ENCODE peak calls at places on chromosomes 6 and 20, in nine cellular contexts. V, Q, Y, N, W, P, G, O and J are unnamed samples.

GRCh38 chr6:155001482-155001881 is 6.4 kb downstream of the TIAM2 start:
- DNase-seq in V (no peak), Q (no peak), Y (no peak), N (no peak), W (no peak), P (no peak), G (no peak), O (no peak), J (no peak)

GRCh38 chr6:71489736-71490135 is 201.1 kb downstream of the OGFRL1 start:
- DNase-seq in V (no peak), Q (peak; percentile 80), Y (no peak), N (peak; percentile 88), W (no peak), P (peak; percentile 72), G (no peak), O (no peak), J (no peak)

GRCh38 chr20:1469925-1470571 is 3.4 kb upstream of the NSFL1C start:
- DNase-seq in V (peak; percentile 51), Q (peak; percentile 98), Y (peak; percentile 34), N (peak; percentile 97), W (no peak), P (peak; percentile 96), G (no peak), O (peak; percentile 12), J (peak; percentile 39)

GRCh38 chr6:138115877-138116660 is 8.8 kb upstream of the PERP start:
- DNase-seq in V (peak; percentile 72), Q (peak; percentile 77), Y (peak; percentile 70), N (peak; percentile 66), W (peak; percentile 54), P (peak; percentile 64), G (peak; percentile 18), O (peak; percentile 50), J (peak; percentile 53)

GRCh38 chr6:101080597-101080996 is 199.5 kb upstream of the ASCC3 start:
- DNase-seq in V (no peak), Q (peak; percentile 90), Y (peak; percentile 17), N (no peak), W (no peak), P (no peak), G (no peak), O (no peak), J (no peak)

GRCh38 chr6:118017301-118017854 is 110.3 kb downstream of the SLC35F1 start:
- DNase-seq in V (no peak), Q (no peak), Y (peak; percentile 19), N (no peak), W (no peak), P (no peak), G (no peak), O (no peak), J (no peak)

GRCh38 chr6:106799008-106799952 is 169.9 kb downstream of the QRSL1 start:
- DNase-seq in V (no peak), Q (peak; percentile 87), Y (no peak), N (peak; percentile 88), W (no peak), P (no peak), G (no peak), O (no peak), J (peak; percentile 29)

GRCh38 chr6:155132617-155133016 is 131.2 kb upstream of the CLDN20 start:
- DNase-seq in V (no peak), Q (no peak), Y (no peak), N (no peak), W (no peak), P (no peak), G (no peak), O (no peak), J (no peak)

GRCh38 chr20:17628101-17628841 is 53.8 kb downstream of the RRBP1 start:
- DNase-seq in V (no peak), Q (no peak), Y (no peak), N (no peak), W (no peak), P (no peak), G (no peak), O (no peak), J (no peak)

GRCh38 chr20:38229376-38230252 is 30.9 kb downstream of the KIAA1755 start:
- DNase-seq in V (no peak), Q (peak; percentile 34), Y (no peak), N (peak; percentile 25), W (no peak), P (no peak), G (no peak), O (peak; percentile 52), J (no peak)

GRCh38 chr6:15715851-15716250 is 53.0 kb upstream of the DTNBP1 start:
- DNase-seq in V (no peak), Q (peak; percentile 31), Y (no peak), N (no peak), W (no peak), P (no peak), G (no peak), O (no peak), J (no peak)

GRCh38 chr6:169289671-169290408 is 36.2 kb upstream of the THBS2 start:
- DNase-seq in V (no peak), Q (peak; percentile 89), Y (no peak), N (no peak), W (no peak), P (no peak), G (no peak), O (no peak), J (no peak)

GRCh38 chr6:17258763-17259162 is 22.4 kb upstream of the RBM24 start:
- DNase-seq in V (no peak), Q (no peak), Y (no peak), N (no peak), W (no peak), P (no peak), G (no peak), O (no peak), J (no peak)

GRCh38 chr6:169165031-169165430 is 88.6 kb downstream of the THBS2 start:
- DNase-seq in V (no peak), Q (no peak), Y (no peak), N (no peak), W (no peak), P (no peak), G (no peak), O (no peak), J (no peak)

GRCh38 chr6:155344341-155345006 is 30.2 kb upstream of the TFB1M start:
- DNase-seq in V (no peak), Q (no peak), Y (no peak), N (no peak), W (no peak), P (no peak), G (no peak), O (no peak), J (no peak)

GRCh38 chr20:50320910-50321796 is 130.5 kb downstream of the CEBPB start:
- DNase-seq in V (no peak), Q (peak; percentile 99), Y (no peak), N (peak; percentile 87), W (no peak), P (peak; percentile 57), G (no peak), O (no peak), J (peak; percentile 28)

GRCh38 chr6:112007254-112007653 is 46.6 kb upstream of the CCN6 start:
- DNase-seq in V (no peak), Q (no peak), Y (no peak), N (no peak), W (no peak), P (no peak), G (no peak), O (no peak), J (no peak)

GRCh38 chr6:101083533-101084172 is 202.5 kb upstream of the ASCC3 start:
- DNase-seq in V (no peak), Q (peak; percentile 97), Y (no peak), N (no peak), W (no peak), P (no peak), G (no peak), O (no peak), J (no peak)

GRCh38 chr6:8194499-8194898 is 92.2 kb upstream of the EEF1E1 start:
- DNase-seq in V (no peak), Q (no peak), Y (no peak), N (no peak), W (no peak), P (no peak), G (no peak), O (no peak), J (no peak)